ENCODE peak calls at places on chromosomes 7 and 10, in eight cellular contexts. D is A549, A is psoas muscle, U is uterus, S is colonic mucosa, L is cardiac fibroblast, G is DND-41, Y is AG10803. H is an unnamed sample.

GRCh38 chr7:2299131-2299829 is 15.0 kb downstream of the SNX8 start:
- DNase-seq in D (no peak), A (no peak), U (peak), S (no peak), L (peak), G (no peak), Y (peak), H (peak)

GRCh38 chr10:108598320-108598695 is 1325.0 kb downstream of the XPNPEP1 start:
- DNase-seq in D (no peak), A (no peak), U (no peak), S (no peak), L (no peak), G (no peak), Y (no peak), H (no peak)

GRCh38 chr7:36522453-36523007 is 132.9 kb downstream of the ANLN start:
- DNase-seq in D (no peak), A (no peak), U (no peak), S (no peak), L (no peak), G (no peak), Y (no peak), H (no peak)

GRCh38 chr10:43057831-43058340 is 19.0 kb upstream of the RET start:
- DNase-seq in D (no peak), A (peak), U (no peak), S (no peak), L (no peak), G (no peak), Y (no peak), H (no peak)

GRCh38 chr7:34718867-34719266 is 60.8 kb downstream of the NPSR1 start:
- DNase-seq in D (no peak), A (no peak), U (no peak), S (no peak), L (no peak), G (no peak), Y (no peak), H (no peak)

GRCh38 chr10:131778385-131778784 is 122.4 kb upstream of the PPP2R2D start:
- DNase-seq in D (no peak), A (no peak), U (no peak), S (no peak), L (no peak), G (no peak), Y (no peak), H (no peak)

GRCh38 chr10:4198216-4198615 is 413.2 kb upstream of the KLF6 start:
- DNase-seq in D (no peak), A (no peak), U (no peak), S (no peak), L (no peak), G (no peak), Y (no peak), H (no peak)

GRCh38 chr10:65614956-65615565 is 1310.8 kb upstream of the LRRTM3 start:
- DNase-seq in D (no peak), A (no peak), U (no peak), S (no peak), L (no peak), G (no peak), Y (no peak), H (no peak)

GRCh38 chr7:71021049-71021448 is 110.9 kb upstream of the GALNT17 start:
- DNase-seq in D (no peak), A (no peak), U (no peak), S (no peak), L (no peak), G (no peak), Y (no peak), H (no peak)

GRCh38 chr10:16105082-16105481 is 244.8 kb upstream of the MINDY3 start:
- DNase-seq in D (no peak), A (no peak), U (no peak), S (no peak), L (peak), G (no peak), Y (no peak), H (no peak)

GRCh38 chr7:28005075-28005847 is 175.3 kb downstream of the JAZF1 start:
- DNase-seq in D (no peak), A (peak), U (no peak), S (no peak), L (no peak), G (no peak), Y (peak), H (no peak)

GRCh38 chr10:75593690-75594556 is 162.5 kb downstream of the LRMDA start:
- DNase-seq in D (no peak), A (no peak), U (no peak), S (no peak), L (no peak), G (no peak), Y (no peak), H (no peak)
- TF ChIP-seq CTCF in D (peak), A (no peak), U (no peak), S (no peak), L (peak), G (peak), Y (no peak), H (no peak)

DNA sequence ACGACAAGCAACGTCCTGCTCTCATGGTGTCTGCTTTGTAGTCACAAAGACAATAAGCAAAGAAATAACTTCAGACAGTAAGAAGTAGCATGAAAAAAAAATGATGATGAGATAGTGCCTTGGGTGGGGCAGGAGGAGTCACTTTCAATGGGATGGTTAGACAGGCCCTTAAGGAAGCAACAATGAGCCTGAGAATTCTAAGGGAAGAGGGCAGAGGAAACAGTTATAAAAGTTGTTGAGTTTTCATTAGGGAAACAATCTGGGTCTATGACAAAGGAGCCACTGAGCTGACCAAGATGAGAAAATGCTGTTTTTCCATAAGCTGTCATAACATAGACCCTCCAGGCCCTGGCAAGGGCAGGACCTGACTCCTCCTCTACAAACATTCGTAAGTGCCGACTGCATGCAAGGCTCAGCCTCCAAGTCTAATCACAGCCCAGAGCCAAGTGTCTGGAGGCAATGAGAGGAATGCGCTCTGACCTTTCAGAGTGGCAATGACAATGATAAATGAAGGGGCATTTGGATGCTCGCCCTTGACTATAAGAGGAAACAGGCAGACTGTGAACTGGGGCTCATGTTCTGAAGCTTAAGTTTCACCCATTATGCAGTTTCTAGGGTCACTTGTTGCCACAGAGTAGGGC is 43.7 kb downstream of the PPP1R3C start:
- DNase-seq in D (peak), A (peak), U (peak), S (no peak), L (peak), G (no peak), Y (peak), H (no peak)
- H3K4me3 ChIP-seq in D (no peak), A (no peak), U (no peak), S (no peak), L (no peak), G (no peak), Y (no peak), H (no peak)

GRCh38 chr7:157409753-157410727 is 73.2 kb downstream of the DNAJB6 start:
- DNase-seq in D (no peak), A (peak), U (no peak), S (no peak), L (no peak), G (no peak), Y (no peak), H (no peak)
- TF ChIP-seq CTCF in D (no peak), A (no peak), U (no peak), S (no peak), L (no peak), G (no peak), Y (no peak), H (no peak)

GRCh38 chr7:131556912-131557457 is 557 bp upstream of the PODXL start:
- DNase-seq in D (no peak), A (no peak), U (no peak), S (no peak), L (no peak), G (no peak), Y (no peak), H (no peak)

GRCh38 chr7:131556055-131556911 is at the start of gene PODXL:
- DNase-seq in D (peak), A (peak), U (peak), S (peak), L (peak), G (peak), Y (peak), H (no peak)

GRCh38 chr7:131555565-131556054 is 818 bp downstream of the PODXL start:
- DNase-seq in D (no peak), A (no peak), U (no peak), S (no peak), L (no peak), G (no peak), Y (no peak), H (no peak)

GRCh38 chr7:131553906-131554305 is 2.5 kb downstream of the PODXL start:
- DNase-seq in D (no peak), A (no peak), U (no peak), S (no peak), L (no peak), G (no peak), Y (no peak), H (no peak)

DNA sequence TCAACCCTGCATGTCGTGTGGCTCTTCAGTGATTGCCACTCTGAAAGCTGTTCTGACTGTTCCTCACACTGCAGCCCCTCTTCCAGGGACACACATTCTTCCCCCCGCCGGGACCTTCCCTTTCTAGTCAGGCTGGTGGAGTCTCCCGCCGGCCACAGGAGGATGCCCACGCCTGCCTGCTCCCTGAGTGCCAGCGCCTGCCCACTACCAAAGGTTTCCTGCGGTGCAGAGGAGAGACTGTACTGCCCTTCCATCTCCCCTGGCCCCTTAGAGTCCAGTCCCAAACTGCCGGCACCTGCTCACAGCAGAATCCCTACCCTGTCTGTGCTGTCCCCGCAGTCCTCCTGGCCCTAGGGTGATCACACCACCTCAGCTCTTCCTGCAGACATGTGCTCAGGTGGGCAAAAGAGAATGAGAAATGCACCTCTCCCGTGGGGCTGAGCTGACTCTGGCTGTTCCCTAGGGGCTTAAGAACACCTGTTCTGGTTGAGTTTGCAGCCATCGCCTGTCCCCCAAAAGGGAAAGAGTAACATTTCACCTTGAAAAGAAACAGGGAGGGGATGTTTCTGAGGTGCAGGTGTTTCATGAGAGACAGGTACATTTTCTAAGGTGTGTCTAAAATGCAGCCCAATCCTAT is 1.4 kb downstream of the PODXL start:
- DNase-seq in D (no peak), A (no peak), U (no peak), S (no peak), L (no peak), G (no peak), Y (no peak), H (no peak)
- H3K4me3 ChIP-seq in D (peak), A (peak), U (peak), S (peak), L (no peak), G (no peak), Y (peak), H (peak)

GRCh38 chr7:81715984-81716588 is 53.8 kb downstream of the HGF start:
- DNase-seq in D (peak), A (no peak), U (no peak), S (no peak), L (peak), G (no peak), Y (peak), H (no peak)
- TF ChIP-seq CTCF in D (peak), A (no peak), U (no peak), S (no peak), L (peak), G (peak), Y (peak), H (peak)

GRCh38 chr10:1050555-1050954 is 1.6 kb upstream of the IDI1 start:
- DNase-seq in D (peak), A (no peak), U (no peak), S (peak), L (no peak), G (peak), Y (no peak), H (no peak)
- H3K4me3 ChIP-seq in D (peak), A (peak), U (no peak), S (peak), L (peak), G (peak), Y (peak), H (peak)

GRCh38 chr7:146956853-146957252 is 840.3 kb downstream of the CNTNAP2 start:
- DNase-seq in D (no peak), A (no peak), U (no peak), S (no peak), L (peak), G (no peak), Y (no peak), H (no peak)
- TF ChIP-seq CTCF in D (no peak), A (no peak), U (no peak), S (no peak), L (no peak), G (no peak), Y (no peak), H (no peak)

DNA sequence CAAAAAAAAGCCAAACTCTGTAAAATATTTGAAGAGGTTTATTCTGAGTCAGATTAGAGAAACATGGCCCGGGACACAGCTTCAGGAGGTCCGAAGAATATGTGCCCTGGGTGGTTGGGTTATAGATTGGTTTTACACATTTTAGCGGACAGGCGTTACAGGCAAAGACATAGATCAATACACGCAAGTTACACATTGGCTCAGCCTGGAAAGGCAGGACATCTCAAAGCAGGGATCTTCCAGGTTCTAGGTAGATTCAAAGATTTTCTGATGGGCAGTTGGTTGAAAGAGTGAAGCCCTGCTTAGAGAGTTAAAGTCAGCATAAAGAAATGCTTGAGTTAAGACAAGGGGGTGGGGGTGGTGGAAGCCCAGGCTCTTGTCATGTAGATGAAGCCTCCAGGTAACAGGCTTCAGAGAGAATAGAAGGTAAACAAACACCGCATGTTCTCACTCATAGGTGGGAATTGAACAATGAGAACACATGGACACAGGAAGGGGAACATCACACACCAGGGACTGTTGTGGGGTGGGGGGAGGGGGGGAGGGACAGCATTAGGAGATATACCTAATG is 464.3 kb upstream of the ADARB2 start:
- DNase-seq in D (no peak), A (no peak), U (no peak), S (no peak), L (no peak), G (no peak), Y (no peak), H (no peak)
- H3K4me3 ChIP-seq in D (no peak), A (no peak), U (no peak), S (no peak), L (no peak), G (no peak), Y (no peak), H (no peak)

GRCh38 chr10:114306116-114306973 is 67.3 kb downstream of the VWA2 start:
- DNase-seq in D (peak), A (no peak), U (no peak), S (no peak), L (peak), G (no peak), Y (peak), H (peak)

GRCh38 chr10:114304017-114304565 is 65.0 kb downstream of the VWA2 start:
- DNase-seq in D (peak), A (peak), U (peak), S (peak), L (peak), G (peak), Y (peak), H (peak)

GRCh38 chr10:114303556-114303955 is 64.5 kb downstream of the VWA2 start:
- DNase-seq in D (no peak), A (no peak), U (no peak), S (no peak), L (no peak), G (no peak), Y (no peak), H (no peak)

GRCh38 chr10:114305521-114305925 is 66.5 kb downstream of the VWA2 start:
- DNase-seq in D (no peak), A (no peak), U (no peak), S (no peak), L (no peak), G (no peak), Y (no peak), H (no peak)

GRCh38 chr10:114304566-114305421 is 65.7 kb downstream of the VWA2 start:
- DNase-seq in D (peak), A (no peak), U (peak), S (peak), L (no peak), G (peak), Y (no peak), H (no peak)
- TF ChIP-seq CTCF in D (no peak), A (peak), U (peak), S (peak), L (peak), G (peak), Y (peak), H (peak)